ENCODE peak calls at places on chromosome 13, in five cellular contexts. One of them, this sample, is unnamed.

GRCh38 chr13:49530452-49530851 is 34.7 kb downstream of the PHF11 start:
- DNase-seq in stromal cell of bone marrow: no peak
- DNase-seq in neural crest cell: no peak
- DNase-seq in activated T-cell treated with anti-CD3 and anti-CD28 coated beads, Interleukin-2, amount 50 U/mL, for 72 hours: no peak
- DNase-seq in central memory CD4-positive, alpha-beta T cell: no peak
- DNase-seq in this sample: no peak

GRCh38 chr13:82011355-82011754 is 1670.4 kb upstream of the SPRY2 start:
- DNase-seq in stromal cell of bone marrow: no peak
- DNase-seq in neural crest cell: no peak
- DNase-seq in activated T-cell treated with anti-CD3 and anti-CD28 coated beads, Interleukin-2, amount 50 U/mL, for 72 hours: no peak
- DNase-seq in central memory CD4-positive, alpha-beta T cell: no peak
- DNase-seq in this sample: peak; percentile 35

GRCh38 chr13:74529968-74530367 is 395.8 kb upstream of the KLF12 start:
- DNase-seq in stromal cell of bone marrow: no peak
- DNase-seq in neural crest cell: no peak
- DNase-seq in activated T-cell treated with anti-CD3 and anti-CD28 coated beads, Interleukin-2, amount 50 U/mL, for 72 hours: no peak
- DNase-seq in central memory CD4-positive, alpha-beta T cell: no peak
- DNase-seq in this sample: no peak

GRCh38 chr13:34127523-34127922 is 309.6 kb downstream of the RFC3 start:
- DNase-seq in stromal cell of bone marrow: no peak
- DNase-seq in neural crest cell: no peak
- DNase-seq in activated T-cell treated with anti-CD3 and anti-CD28 coated beads, Interleukin-2, amount 50 U/mL, for 72 hours: no peak
- DNase-seq in central memory CD4-positive, alpha-beta T cell: no peak
- DNase-seq in this sample: no peak

GRCh38 chr13:23349127-23349897 is 84.2 kb downstream of the SACS start:
- DNase-seq in stromal cell of bone marrow: peak; percentile 36
- DNase-seq in neural crest cell: no peak
- DNase-seq in activated T-cell treated with anti-CD3 and anti-CD28 coated beads, Interleukin-2, amount 50 U/mL, for 72 hours: no peak
- DNase-seq in central memory CD4-positive, alpha-beta T cell: no peak
- DNase-seq in this sample: no peak

GRCh38 chr13:59303433-59303832 is 860.3 kb downstream of the DIAPH3 start:
- DNase-seq in stromal cell of bone marrow: no peak
- DNase-seq in neural crest cell: no peak
- DNase-seq in activated T-cell treated with anti-CD3 and anti-CD28 coated beads, Interleukin-2, amount 50 U/mL, for 72 hours: no peak
- DNase-seq in central memory CD4-positive, alpha-beta T cell: no peak
- DNase-seq in this sample: no peak

GRCh38 chr13:99496322-99497142 is 4.7 kb upstream of the TM9SF2 start:
- DNase-seq in stromal cell of bone marrow: peak; percentile 90
- DNase-seq in neural crest cell: no peak
- DNase-seq in activated T-cell treated with anti-CD3 and anti-CD28 coated beads, Interleukin-2, amount 50 U/mL, for 72 hours: peak; percentile 66
- DNase-seq in central memory CD4-positive, alpha-beta T cell: peak; percentile 83
- DNase-seq in this sample: peak; percentile 35

GRCh38 chr13:47632311-47632710 is 368.8 kb downstream of the SUCLA2 start:
- DNase-seq in stromal cell of bone marrow: no peak
- DNase-seq in neural crest cell: no peak
- DNase-seq in activated T-cell treated with anti-CD3 and anti-CD28 coated beads, Interleukin-2, amount 50 U/mL, for 72 hours: no peak
- DNase-seq in central memory CD4-positive, alpha-beta T cell: no peak
- DNase-seq in this sample: no peak

GRCh38 chr13:25069911-25070310 is 26.0 kb upstream of the PABPC3 start:
- DNase-seq in stromal cell of bone marrow: no peak
- DNase-seq in neural crest cell: no peak
- DNase-seq in activated T-cell treated with anti-CD3 and anti-CD28 coated beads, Interleukin-2, amount 50 U/mL, for 72 hours: no peak
- DNase-seq in central memory CD4-positive, alpha-beta T cell: no peak
- DNase-seq in this sample: no peak

GRCh38 chr13:109715902-109716301 is 70.5 kb downstream of the IRS2 start:
- DNase-seq in stromal cell of bone marrow: peak; percentile 48
- DNase-seq in neural crest cell: no peak
- DNase-seq in activated T-cell treated with anti-CD3 and anti-CD28 coated beads, Interleukin-2, amount 50 U/mL, for 72 hours: no peak
- DNase-seq in central memory CD4-positive, alpha-beta T cell: no peak
- DNase-seq in this sample: no peak

GRCh38 chr13:63208811-63209210 is 1793.2 kb upstream of the PCDH20 start:
- DNase-seq in stromal cell of bone marrow: peak; percentile 23
- DNase-seq in neural crest cell: no peak
- DNase-seq in activated T-cell treated with anti-CD3 and anti-CD28 coated beads, Interleukin-2, amount 50 U/mL, for 72 hours: no peak
- DNase-seq in central memory CD4-positive, alpha-beta T cell: no peak
- DNase-seq in this sample: no peak

GRCh38 chr13:26168276-26168814 is 53.8 kb downstream of the RNF6 start:
- DNase-seq in stromal cell of bone marrow: no peak
- DNase-seq in neural crest cell: no peak
- DNase-seq in activated T-cell treated with anti-CD3 and anti-CD28 coated beads, Interleukin-2, amount 50 U/mL, for 72 hours: no peak
- DNase-seq in central memory CD4-positive, alpha-beta T cell: no peak
- DNase-seq in this sample: no peak

GRCh38 chr13:45798851-45799250 is 52.7 kb downstream of the SIAH3 start:
- DNase-seq in stromal cell of bone marrow: no peak
- DNase-seq in neural crest cell: no peak
- DNase-seq in activated T-cell treated with anti-CD3 and anti-CD28 coated beads, Interleukin-2, amount 50 U/mL, for 72 hours: no peak
- DNase-seq in central memory CD4-positive, alpha-beta T cell: no peak
- DNase-seq in this sample: no peak